ENCODE peak calls at places on chromosomes 2 and 18, in eight cellular contexts. One of them, this sample, is unnamed.

GRCh38 chr18:36660311-36660710 is 168.5 kb downstream of the TPGS2 start:
- DNase-seq in cerebellar cortex: no peak
- DNase-seq in H7: no peak
- DNase-seq in kidney tubule cell: no peak
- DNase-seq in NCI-H1092 treated with DMSO at 0.1 percent for 48 hours: no peak
- DNase-seq in hepatocyte: no peak
- DNase-seq in midbrain: no peak
- DNase-seq in left kidney: no peak
- DNase-seq in this sample: no peak

GRCh38 chr2:180000434-180000833 is 6.7 kb downstream of the CWC22 start:
- DNase-seq in hepatocyte: no peak
- DNase-seq in midbrain: no peak
- DNase-seq in kidney tubule cell: peak
- DNase-seq in H7: no peak
- DNase-seq in cerebellar cortex: no peak
- DNase-seq in NCI-H1092 treated with DMSO at 0.1 percent for 48 hours: no peak
- DNase-seq in left kidney: no peak
- DNase-seq in this sample: no peak

GRCh38 chr18:47397671-47398319 is 146.3 kb upstream of the SKOR2 start:
- DNase-seq in cerebellar cortex: no peak
- DNase-seq in midbrain: no peak
- DNase-seq in hepatocyte: peak
- DNase-seq in NCI-H1092 treated with DMSO at 0.1 percent for 48 hours: no peak
- DNase-seq in H7: peak
- DNase-seq in left kidney: peak
- DNase-seq in kidney tubule cell: peak
- DNase-seq in this sample: no peak

GRCh38 chr2:29372185-29372584 is 257.0 kb downstream of the CLIP4 start:
- DNase-seq in cerebellar cortex: no peak
- DNase-seq in left kidney: no peak
- DNase-seq in NCI-H1092 treated with DMSO at 0.1 percent for 48 hours: no peak
- DNase-seq in midbrain: no peak
- DNase-seq in hepatocyte: no peak
- DNase-seq in kidney tubule cell: peak
- DNase-seq in H7: no peak
- DNase-seq in this sample: no peak

GRCh38 chr18:48668466-48669179 is 129.8 kb downstream of the CTIF start:
- DNase-seq in NCI-H1092 treated with DMSO at 0.1 percent for 48 hours: no peak
- DNase-seq in kidney tubule cell: no peak
- DNase-seq in cerebellar cortex: no peak
- DNase-seq in left kidney: no peak
- DNase-seq in hepatocyte: no peak
- DNase-seq in midbrain: no peak
- DNase-seq in H7: no peak
- DNase-seq in this sample: no peak

GRCh38 chr2:109479804-109480203 is 134.0 kb downstream of the SEPTIN10 start:
- DNase-seq in midbrain: no peak
- DNase-seq in kidney tubule cell: no peak
- DNase-seq in left kidney: no peak
- DNase-seq in cerebellar cortex: no peak
- DNase-seq in H7: no peak
- DNase-seq in NCI-H1092 treated with DMSO at 0.1 percent for 48 hours: no peak
- DNase-seq in hepatocyte: no peak
- DNase-seq in this sample: no peak

GRCh38 chr2:239685556-239685955 is 284.7 kb upstream of the HDAC4 start:
- DNase-seq in kidney tubule cell: no peak
- DNase-seq in NCI-H1092 treated with DMSO at 0.1 percent for 48 hours: no peak
- DNase-seq in H7: no peak
- DNase-seq in hepatocyte: no peak
- DNase-seq in left kidney: no peak
- DNase-seq in cerebellar cortex: no peak
- DNase-seq in midbrain: no peak
- DNase-seq in this sample: no peak

GRCh38 chr2:43019536-43020183 is 206.7 kb downstream of the ZFP36L2 start:
- DNase-seq in left kidney: no peak
- DNase-seq in hepatocyte: no peak
- DNase-seq in kidney tubule cell: no peak
- DNase-seq in cerebellar cortex: no peak
- DNase-seq in H7: no peak
- DNase-seq in midbrain: no peak
- DNase-seq in NCI-H1092 treated with DMSO at 0.1 percent for 48 hours: no peak
- DNase-seq in this sample: no peak

GRCh38 chr2:196482119-196483065 is 157.1 kb upstream of the CCDC150 start:
- DNase-seq in H7: no peak
- DNase-seq in midbrain: no peak
- DNase-seq in kidney tubule cell: peak
- DNase-seq in cerebellar cortex: no peak
- DNase-seq in hepatocyte: no peak
- DNase-seq in left kidney: no peak
- DNase-seq in NCI-H1092 treated with DMSO at 0.1 percent for 48 hours: no peak
- DNase-seq in this sample: peak

GRCh38 chr2:139529045-139529444 is 748.9 kb upstream of the NXPH2 start:
- DNase-seq in cerebellar cortex: no peak
- DNase-seq in NCI-H1092 treated with DMSO at 0.1 percent for 48 hours: peak
- DNase-seq in midbrain: no peak
- DNase-seq in kidney tubule cell: peak
- DNase-seq in hepatocyte: peak
- DNase-seq in left kidney: peak
- DNase-seq in H7: no peak
- DNase-seq in this sample: no peak

GRCh38 chr18:11570073-11570588 is 39.3 kb upstream of the SLC35G4 start:
- DNase-seq in kidney tubule cell: no peak
- DNase-seq in midbrain: no peak
- DNase-seq in NCI-H1092 treated with DMSO at 0.1 percent for 48 hours: no peak
- DNase-seq in hepatocyte: no peak
- DNase-seq in cerebellar cortex: no peak
- DNase-seq in left kidney: no peak
- DNase-seq in H7: peak
- DNase-seq in this sample: no peak

GRCh38 chr2:129193961-129194360 is 785.5 kb upstream of the RAB6C start:
- DNase-seq in cerebellar cortex: no peak
- DNase-seq in kidney tubule cell: no peak
- DNase-seq in left kidney: no peak
- DNase-seq in midbrain: no peak
- DNase-seq in H7: peak
- DNase-seq in hepatocyte: no peak
- DNase-seq in NCI-H1092 treated with DMSO at 0.1 percent for 48 hours: no peak
- DNase-seq in this sample: no peak

GRCh38 chr18:54829856-54830255 is 1.6 kb downstream of the RAB27B start:
- DNase-seq in kidney tubule cell: no peak
- DNase-seq in left kidney: no peak
- DNase-seq in H7: no peak
- DNase-seq in hepatocyte: no peak
- DNase-seq in NCI-H1092 treated with DMSO at 0.1 percent for 48 hours: no peak
- DNase-seq in cerebellar cortex: no peak
- DNase-seq in midbrain: no peak
- DNase-seq in this sample: no peak

GRCh38 chr18:50706199-50706598 is 113.6 kb downstream of the MRO start:
- DNase-seq in kidney tubule cell: no peak
- DNase-seq in H7: no peak
- DNase-seq in midbrain: no peak
- DNase-seq in left kidney: no peak
- DNase-seq in NCI-H1092 treated with DMSO at 0.1 percent for 48 hours: peak
- DNase-seq in hepatocyte: no peak
- DNase-seq in cerebellar cortex: no peak
- DNase-seq in this sample: no peak

GRCh38 chr2:120554625-120555032 is 181.0 kb upstream of the GLI2 start:
- DNase-seq in hepatocyte: no peak
- DNase-seq in midbrain: no peak
- DNase-seq in kidney tubule cell: no peak
- DNase-seq in H7: no peak
- DNase-seq in left kidney: no peak
- DNase-seq in cerebellar cortex: no peak
- DNase-seq in NCI-H1092 treated with DMSO at 0.1 percent for 48 hours: no peak
- DNase-seq in this sample: no peak

GRCh38 chr2:224658776-224659175 is 57.4 kb downstream of the CCDC195 start:
- DNase-seq in hepatocyte: no peak
- DNase-seq in H7: no peak
- DNase-seq in left kidney: no peak
- DNase-seq in midbrain: no peak
- DNase-seq in cerebellar cortex: no peak
- DNase-seq in kidney tubule cell: no peak
- DNase-seq in NCI-H1092 treated with DMSO at 0.1 percent for 48 hours: no peak
- DNase-seq in this sample: peak

GRCh38 chr2:100067796-100068195 is 74.6 kb downstream of the AFF3 start:
- DNase-seq in H7: no peak
- DNase-seq in NCI-H1092 treated with DMSO at 0.1 percent for 48 hours: peak
- DNase-seq in kidney tubule cell: no peak
- DNase-seq in hepatocyte: no peak
- DNase-seq in midbrain: no peak
- DNase-seq in left kidney: no peak
- DNase-seq in cerebellar cortex: no peak
- DNase-seq in this sample: no peak

GRCh38 chr2:178521304-178522150 is 41.3 kb downstream of the PLEKHA3 start:
- DNase-seq in NCI-H1092 treated with DMSO at 0.1 percent for 48 hours: no peak
- DNase-seq in cerebellar cortex: no peak
- DNase-seq in hepatocyte: no peak
- DNase-seq in left kidney: no peak
- DNase-seq in kidney tubule cell: no peak
- DNase-seq in H7: no peak
- DNase-seq in midbrain: no peak
- DNase-seq in this sample: no peak